ENCODE peak calls at places on chromosomes 3 and 15, in four cellular contexts. One of them, this sample, is unnamed.

GRCh38 chr3:139427283-139428060 is 38.0 kb upstream of the COPB2 start:
- DNase-seq in Peyer's patch: no peak
- DNase-seq in SJSA1: no peak
- DNase-seq in aorta: no peak
- DNase-seq in this sample: peak; percentile 24

GRCh38 chr3:38573606-38574005 is 75.9 kb downstream of the SCN5A start:
- DNase-seq in Peyer's patch: no peak
- DNase-seq in SJSA1: peak; percentile 21
- DNase-seq in aorta: no peak
- DNase-seq in this sample: no peak

GRCh38 chr15:41713047-41713446 is 52.8 kb downstream of the MGA start:
- DNase-seq in Peyer's patch: no peak
- DNase-seq in SJSA1: no peak
- DNase-seq in aorta: no peak
- DNase-seq in this sample: no peak

GRCh38 chr3:177448987-177449975 is 252.0 kb upstream of the TBL1XR1 start:
- DNase-seq in Peyer's patch: peak; percentile 29
- DNase-seq in SJSA1: no peak
- DNase-seq in aorta: no peak
- DNase-seq in this sample: no peak

GRCh38 chr3:179113903-179114302 is 34.3 kb upstream of the PIK3CA start:
- DNase-seq in Peyer's patch: no peak
- DNase-seq in SJSA1: no peak
- DNase-seq in aorta: no peak
- DNase-seq in this sample: no peak

GRCh38 chr3:168061332-168061996 is 34.3 kb downstream of the GOLIM4 start:
- DNase-seq in Peyer's patch: no peak
- DNase-seq in SJSA1: no peak
- DNase-seq in aorta: no peak
- DNase-seq in this sample: no peak

GRCh38 chr15:98799461-98799971 is 151.2 kb downstream of the IGF1R start:
- DNase-seq in Peyer's patch: no peak
- DNase-seq in SJSA1: no peak
- DNase-seq in aorta: no peak
- DNase-seq in this sample: no peak

GRCh38 chr15:70066422-70066821 is 31.3 kb downstream of the TLE3 start:
- DNase-seq in Peyer's patch: no peak
- DNase-seq in SJSA1: no peak
- DNase-seq in aorta: no peak
- DNase-seq in this sample: no peak

GRCh38 chr3:156637480-156638022 is 36.8 kb upstream of the TIPARP start:
- DNase-seq in Peyer's patch: no peak
- DNase-seq in SJSA1: no peak
- DNase-seq in aorta: no peak
- DNase-seq in this sample: no peak

GRCh38 chr15:82647835-82648256 is 683 bp upstream of the CPEB1 start:
- DNase-seq in Peyer's patch: peak; percentile 29
- DNase-seq in SJSA1: no peak
- DNase-seq in aorta: no peak
- DNase-seq in this sample: no peak

GRCh38 chr3:134708671-134709070 is 57.8 kb upstream of the KY start:
- DNase-seq in Peyer's patch: no peak
- DNase-seq in SJSA1: peak; percentile 66
- DNase-seq in aorta: no peak
- DNase-seq in this sample: no peak

GRCh38 chr15:42891569-42891968 is 29.0 kb downstream of the TTBK2 start:
- DNase-seq in Peyer's patch: no peak
- DNase-seq in SJSA1: no peak
- DNase-seq in aorta: no peak
- DNase-seq in this sample: no peak

GRCh38 chr15:70742928-70743327 is 20.4 kb downstream of the UACA start:
- DNase-seq in Peyer's patch: no peak
- DNase-seq in SJSA1: no peak
- DNase-seq in aorta: no peak
- DNase-seq in this sample: no peak

GRCh38 chr3:19149388-19149787 is 1.1 kb downstream of the KCNH8 start:
- DNase-seq in Peyer's patch: no peak
- DNase-seq in SJSA1: no peak
- DNase-seq in aorta: no peak
- DNase-seq in this sample: no peak

GRCh38 chr3:187750041-187750512 is 4.8 kb upstream of the BCL6 start:
- DNase-seq in Peyer's patch: peak; percentile 33
- DNase-seq in SJSA1: no peak
- DNase-seq in aorta: no peak
- DNase-seq in this sample: no peak

GRCh38 chr15:91338763-91339162 is 238.7 kb downstream of the SV2B start:
- DNase-seq in Peyer's patch: no peak
- DNase-seq in SJSA1: no peak
- DNase-seq in aorta: no peak
- DNase-seq in this sample: no peak

GRCh38 chr3:13621381-13622221 is 72.7 kb downstream of the FBLN2 start:
- DNase-seq in Peyer's patch: no peak
- DNase-seq in SJSA1: no peak
- DNase-seq in aorta: peak; percentile 47
- DNase-seq in this sample: no peak

GRCh38 chr3:16219777-16220176 is 45.0 kb downstream of the DPH3 start:
- DNase-seq in Peyer's patch: no peak
- DNase-seq in SJSA1: no peak
- DNase-seq in aorta: no peak
- DNase-seq in this sample: no peak

DNA sequence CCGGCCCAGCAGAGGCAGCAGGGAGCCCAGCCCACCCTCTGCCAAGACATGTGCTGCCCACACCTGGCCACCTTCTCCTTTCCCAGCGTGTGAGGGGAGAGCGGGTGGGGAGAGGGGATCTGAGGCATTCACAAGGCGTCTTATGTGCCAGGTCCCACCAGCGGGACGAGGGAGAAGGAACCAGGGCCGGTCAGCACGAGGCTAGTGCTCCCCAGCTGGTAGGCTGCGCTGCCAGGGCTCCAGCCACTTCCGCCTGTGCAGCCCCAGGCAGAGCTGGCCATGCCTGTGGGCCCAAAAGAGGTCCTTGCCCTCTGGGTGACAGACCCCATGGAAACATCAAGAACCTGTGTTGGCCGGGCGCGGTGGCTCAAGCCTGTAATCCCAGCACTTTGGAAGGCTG is 5.9 kb downstream of the MESP1 start:
- DNase-seq in Peyer's patch: no peak
- DNase-seq in SJSA1: no peak
- DNase-seq in aorta: no peak
- DNase-seq in this sample: no peak
- H3K27me3 ChIP-seq in Peyer's patch: no peaks in the 10 kb centered on the region
- H3K27me3 ChIP-seq in SJSA1: no peaks in the 10 kb centered on the region
- H3K27me3 ChIP-seq in aorta: no peaks in the 10 kb centered on the region
- H3K27me3 ChIP-seq in this sample: peaks cover 2% of the 10 kb centered on the region

DNA sequence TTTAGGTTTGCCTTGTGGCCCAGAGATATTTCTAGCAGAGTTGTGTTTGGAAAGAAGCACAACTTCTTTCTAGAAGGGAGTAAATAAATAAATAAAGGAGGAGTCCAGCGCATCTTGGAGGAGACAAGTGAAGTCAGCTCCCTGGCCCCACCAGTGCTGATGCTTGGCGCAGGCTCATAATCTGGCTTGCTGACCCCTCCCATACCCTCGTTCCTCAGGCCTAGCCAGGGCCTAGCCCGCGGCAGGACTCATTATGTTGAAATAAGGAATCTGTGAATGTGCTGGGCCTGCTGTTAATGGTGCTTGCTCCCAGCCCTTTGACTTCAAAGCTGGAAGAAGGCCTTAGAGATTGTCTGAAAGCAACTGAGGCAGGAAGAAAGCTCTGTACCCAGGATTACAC is 3.1 kb downstream of the ZNF710 start:
- DNase-seq in Peyer's patch: no peak
- DNase-seq in SJSA1: no peak
- DNase-seq in aorta: no peak
- DNase-seq in this sample: no peak
- H3K4me3 ChIP-seq in Peyer's patch: no peak overlapping the region
- H3K4me3 ChIP-seq in SJSA1: no peak overlapping the region
- H3K4me3 ChIP-seq in aorta: no peak overlapping the region
- H3K4me3 ChIP-seq in this sample: no peak overlapping the region

GRCh38 chr15:60681353-60681752 is 202.4 kb upstream of the ICE2 start:
- DNase-seq in Peyer's patch: no peak
- DNase-seq in SJSA1: no peak
- DNase-seq in aorta: no peak
- DNase-seq in this sample: no peak

GRCh38 chr15:60682115-60682514 is 203.2 kb upstream of the ICE2 start:
- DNase-seq in Peyer's patch: no peak
- DNase-seq in SJSA1: no peak
- DNase-seq in aorta: no peak
- DNase-seq in this sample: no peak

GRCh38 chr15:60683156-60683555 is 204.2 kb upstream of the ICE2 start:
- DNase-seq in Peyer's patch: no peak
- DNase-seq in SJSA1: no peak
- DNase-seq in aorta: no peak
- DNase-seq in this sample: no peak

GRCh38 chr15:60685346-60685937 is 206.5 kb upstream of the ICE2 start:
- DNase-seq in Peyer's patch: no peak
- DNase-seq in SJSA1: no peak
- DNase-seq in aorta: no peak
- DNase-seq in this sample: no peak

GRCh38 chr15:60682615-60683014 is 203.7 kb upstream of the ICE2 start:
- DNase-seq in Peyer's patch: no peak
- DNase-seq in SJSA1: no peak
- DNase-seq in aorta: no peak
- DNase-seq in this sample: no peak
- H3K27me3 ChIP-seq in Peyer's patch: no peaks in the 10 kb centered on the region
- H3K27me3 ChIP-seq in SJSA1: no peaks in the 10 kb centered on the region
- H3K27me3 ChIP-seq in aorta: no peaks in the 10 kb centered on the region
- H3K27me3 ChIP-seq in this sample: no peaks in the 10 kb centered on the region

DNA sequence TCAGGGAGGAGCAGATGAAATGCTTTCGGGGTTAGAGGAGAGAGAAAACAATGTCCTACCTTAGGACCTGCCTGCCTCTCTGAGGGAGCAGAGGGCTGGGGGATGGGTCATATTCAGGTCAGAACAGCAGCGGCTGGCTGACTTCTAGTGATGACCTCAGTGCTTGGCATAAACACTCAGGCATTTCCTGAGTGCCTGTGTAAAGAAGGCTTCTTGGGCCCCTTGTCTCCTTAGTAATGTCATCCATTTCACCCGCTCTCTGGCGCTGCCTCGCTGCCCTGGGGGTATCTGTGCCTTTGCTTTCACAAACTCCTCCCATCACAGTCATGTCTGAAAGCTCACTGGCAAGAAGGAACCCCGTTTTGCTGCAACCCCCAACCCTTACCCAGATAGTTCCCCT is 82.9 kb upstream of the GSK3B start:
- DNase-seq in Peyer's patch: no peak
- DNase-seq in SJSA1: peak; percentile 87
- DNase-seq in aorta: peak; percentile 61
- DNase-seq in this sample: peak; percentile 66
- H3K4me3 ChIP-seq in Peyer's patch: no peak overlapping the region
- H3K4me3 ChIP-seq in SJSA1: no peak overlapping the region
- H3K4me3 ChIP-seq in aorta: no peak overlapping the region
- H3K4me3 ChIP-seq in this sample: no peak overlapping the region

GRCh38 chr15:32716216-32716959 is 1.4 kb upstream of the GREM1 start:
- DNase-seq in Peyer's patch: no peak
- DNase-seq in SJSA1: no peak
- DNase-seq in aorta: no peak
- DNase-seq in this sample: no peak
- H3K27me3 ChIP-seq in Peyer's patch: peaks cover 17% of the 10 kb centered on the region
- H3K27me3 ChIP-seq in SJSA1: peaks cover 37% of the 10 kb centered on the region
- H3K27me3 ChIP-seq in aorta: peaks cover 2% of the 10 kb centered on the region
- H3K27me3 ChIP-seq in this sample: no peaks in the 10 kb centered on the region

GRCh38 chr3:143004823-143005222 is 3.5 kb downstream of the U2SURP start:
- DNase-seq in Peyer's patch: no peak
- DNase-seq in SJSA1: no peak
- DNase-seq in aorta: no peak
- DNase-seq in this sample: no peak
- H3K4me3 ChIP-seq in Peyer's patch: no peak overlapping the region
- H3K4me3 ChIP-seq in SJSA1: no peak overlapping the region
- H3K4me3 ChIP-seq in aorta: no peak overlapping the region
- H3K4me3 ChIP-seq in this sample: no peak overlapping the region

GRCh38 chr15:68580883-68581155 is 2.0 kb downstream of the CORO2B start:
- DNase-seq in Peyer's patch: no peak
- DNase-seq in SJSA1: no peak
- DNase-seq in aorta: no peak
- DNase-seq in this sample: no peak
- H3K27me3 ChIP-seq in Peyer's patch: peaks cover 6% of the 10 kb centered on the region
- H3K27me3 ChIP-seq in SJSA1: peaks cover 46% of the 10 kb centered on the region
- H3K27me3 ChIP-seq in aorta: no peaks in the 10 kb centered on the region
- H3K27me3 ChIP-seq in this sample: no peaks in the 10 kb centered on the region